ENCODE peak calls at places on chromosome 1, in ten cellular contexts. W is HT1080; R is heart right ventricle; G is NCI-H2029; K is HEK293T; N is A549; U is stimulated activated CD8-positive, alpha-beta memory T cell treated with anti-CD3 and anti-CD28 coated beads, Interleukin-4, amount 100 ng/mL, for 1 hour; Y is lung microvascular endothelial cell; P is activated naive CD4-positive, alpha-beta T cell treated with anti-CD3 and anti-CD28 coated beads, Interleukin-2, amount 10 ng/mL, durations not matched to agents 7 days and 5 days; B is T-helper 22 cell. H is an unnamed sample.

GRCh38 chr1:160097911-160098851 is at the start of gene IGSF8:
- DNase-seq in R (peak), W (peak), K (peak), Y (peak), G (peak), P (peak), N (peak), B (peak), U (peak), H (peak)

GRCh38 chr1:226082959-226083302 is 20.4 kb downstream of the H3-3A start:
- DNase-seq in P (no peak), G (no peak), Y (no peak), R (peak), N (peak), W (no peak), B (no peak), K (peak), U (no peak), H (peak)

GRCh38 chr1:162872981-162873380 is 12.0 kb upstream of the CCDC190 start:
- DNase-seq in Y (no peak), N (no peak), W (peak), B (no peak), G (no peak), U (no peak), R (no peak), P (no peak), K (no peak), H (no peak)

GRCh38 chr1:71964188-71964587 is 318.2 kb downstream of the NEGR1 start:
- DNase-seq in K (no peak), Y (no peak), N (no peak), R (no peak), G (no peak), B (no peak), U (no peak), P (no peak), W (peak), H (no peak)

GRCh38 chr1:236240690-236241089 is 41.1 kb downstream of the ERO1B start:
- DNase-seq in U (no peak), P (no peak), W (no peak), Y (no peak), G (no peak), R (no peak), N (no peak), B (no peak), K (no peak), H (no peak)

GRCh38 chr1:156508205-156508954 is 7.8 kb upstream of the MEF2D start:
- DNase-seq in B (no peak), G (no peak), K (no peak), R (peak), P (peak), Y (no peak), W (no peak), N (no peak), U (no peak), H (peak)

GRCh38 chr1:167109125-167109524 is 15.2 kb downstream of the STYXL2 start:
- DNase-seq in N (no peak), W (peak), P (peak), R (no peak), K (no peak), G (no peak), U (no peak), Y (no peak), B (no peak), H (no peak)

GRCh38 chr1:78279051-78279450 is 211.7 kb upstream of the PTGFR start:
- DNase-seq in N (no peak), Y (no peak), W (peak), R (no peak), G (no peak), U (no peak), B (no peak), P (no peak), K (no peak), H (peak)

GRCh38 chr1:6538958-6539357 is 15.4 kb downstream of the NOL9 start:
- DNase-seq in Y (no peak), N (no peak), B (no peak), G (no peak), R (no peak), W (no peak), U (no peak), P (no peak), K (no peak), H (no peak)